ENCODE peak calls at places on chromosomes 4 and X, in four cellular contexts. One of them, this sample, is unnamed.

GRCh38 chr4:3257691-3258482 is 8.9 kb downstream of the MSANTD1 start:
- DNase-seq in OCI-M1: no peak
- DNase-seq in occipital lobe: no peak
- DNase-seq in H7: peak
- DNase-seq in this sample: peak

GRCh38 chr4:185542626-185543336 is 7.5 kb upstream of the PDLIM3 start:
- DNase-seq in OCI-M1: no peak
- DNase-seq in occipital lobe: no peak
- DNase-seq in H7: no peak
- DNase-seq in this sample: no peak

GRCh38 chr4:174544496-174544895 is 22.2 kb upstream of the HPGD start:
- DNase-seq in OCI-M1: no peak
- DNase-seq in occipital lobe: no peak
- DNase-seq in H7: no peak
- DNase-seq in this sample: no peak

GRCh38 chr4:48910511-48910910 is 3.9 kb upstream of the OCIAD2 start:
- DNase-seq in OCI-M1: peak
- DNase-seq in occipital lobe: no peak
- DNase-seq in H7: no peak
- DNase-seq in this sample: no peak

GRCh38 chr4:4666693-4667642 is 125.1 kb upstream of the STX18 start:
- DNase-seq in OCI-M1: no peak
- DNase-seq in occipital lobe: no peak
- DNase-seq in H7: peak
- DNase-seq in this sample: no peak

GRCh38 chr4:74072739-74073138 is 26.3 kb downstream of the CXCL2 start:
- DNase-seq in OCI-M1: no peak
- DNase-seq in occipital lobe: no peak
- DNase-seq in H7: no peak
- DNase-seq in this sample: no peak

GRCh38 chrX:18941896-18942295 is 42.0 kb downstream of the PHKA2 start:
- DNase-seq in OCI-M1: no peak
- DNase-seq in occipital lobe: no peak
- DNase-seq in H7: no peak
- DNase-seq in this sample: no peak

GRCh38 chr4:47010347-47011188 is 17.2 kb upstream of the GABRA4 start:
- DNase-seq in OCI-M1: peak
- DNase-seq in occipital lobe: no peak
- DNase-seq in H7: no peak
- DNase-seq in this sample: no peak

GRCh38 chr4:158821228-158822009 is 52.6 kb downstream of the FNIP2 start:
- DNase-seq in OCI-M1: peak
- DNase-seq in occipital lobe: no peak
- DNase-seq in H7: no peak
- DNase-seq in this sample: no peak

GRCh38 chr4:98558366-98558765 is 100.0 kb downstream of the TSPAN5 start:
- DNase-seq in OCI-M1: no peak
- DNase-seq in occipital lobe: no peak
- DNase-seq in H7: peak
- DNase-seq in this sample: no peak

GRCh38 chr4:20383969-20384368 is 132.3 kb downstream of the SLIT2 start:
- DNase-seq in OCI-M1: no peak
- DNase-seq in occipital lobe: no peak
- DNase-seq in H7: no peak
- DNase-seq in this sample: no peak

GRCh38 chrX:52923781-52924241 is 26.7 kb downstream of the FAM156B start:
- DNase-seq in OCI-M1: peak
- DNase-seq in occipital lobe: no peak
- DNase-seq in H7: no peak
- DNase-seq in this sample: no peak

GRCh38 chr4:139560396-139561084 is 4.5 kb upstream of the SETD7 start:
- DNase-seq in OCI-M1: peak
- DNase-seq in occipital lobe: no peak
- DNase-seq in H7: peak
- DNase-seq in this sample: no peak

GRCh38 chr4:40511017-40511614 is 118.5 kb downstream of the RBM47 start:
- DNase-seq in OCI-M1: no peak
- DNase-seq in occipital lobe: no peak
- DNase-seq in H7: no peak
- DNase-seq in this sample: no peak

GRCh38 chr4:19399001-19399400 is 852.7 kb upstream of the SLIT2 start:
- DNase-seq in OCI-M1: no peak
- DNase-seq in occipital lobe: no peak
- DNase-seq in H7: no peak
- DNase-seq in this sample: no peak

GRCh38 chrX:153411255-153411987 is at the start of gene ZFP92:
- DNase-seq in OCI-M1: peak
- DNase-seq in occipital lobe: no peak
- DNase-seq in H7: peak
- DNase-seq in this sample: peak

GRCh38 chr4:68184923-68185322 is 55.3 kb upstream of the TMPRSS11F start:
- DNase-seq in OCI-M1: no peak
- DNase-seq in occipital lobe: no peak
- DNase-seq in H7: no peak
- DNase-seq in this sample: no peak

GRCh38 chr4:3868146-3868840 is 102.1 kb downstream of the ADRA2C start:
- DNase-seq in OCI-M1: peak
- DNase-seq in occipital lobe: no peak
- DNase-seq in H7: peak
- DNase-seq in this sample: no peak

GRCh38 chr4:15926486-15926885 is 12.1 kb downstream of the FGFBP1 start:
- DNase-seq in OCI-M1: no peak
- DNase-seq in occipital lobe: no peak
- DNase-seq in H7: no peak
- DNase-seq in this sample: no peak

GRCh38 chrX:19540076-19540475 is 24.8 kb upstream of the MAP3K15 start:
- DNase-seq in OCI-M1: no peak
- DNase-seq in occipital lobe: no peak
- DNase-seq in H7: no peak
- DNase-seq in this sample: no peak

GRCh38 chr4:139922625-139923024 is 231.4 kb downstream of the MAML3 start:
- DNase-seq in OCI-M1: no peak
- DNase-seq in occipital lobe: peak
- DNase-seq in H7: no peak
- DNase-seq in this sample: peak

GRCh38 chrX:22314692-22315091 is 42.0 kb downstream of the CBLL2 start:
- DNase-seq in OCI-M1: peak
- DNase-seq in occipital lobe: no peak
- DNase-seq in H7: peak
- DNase-seq in this sample: no peak